ENCODE peak calls at places on chromosomes 4 and X, in seven cellular contexts. K, H, O, R, Q, F and G are unnamed samples.
A peak's percentile ranks its signal among the peaks of the same experiment; 100 is the strongest.

GRCh38 chrX:3811331-3812311 is 98.2 kb upstream of the PRKX start:
- DNase-seq in K (no peak), Q (no peak), F (peak; percentile 25), H (peak; percentile 60), O (peak; percentile 67), R (peak; percentile 42), G (peak; percentile 62)

GRCh38 chr4:119615068-119615744 is 13.4 kb downstream of the PDE5A start:
- DNase-seq in F (no peak), Q (no peak), H (no peak), K (no peak), O (no peak), R (no peak), G (no peak)

GRCh38 chrX:29419774-29420553 is 795.4 kb upstream of the MAGEB2 start:
- DNase-seq in H (peak; percentile 88), F (no peak), R (no peak), K (no peak), O (peak; percentile 44), Q (no peak), G (no peak)

GRCh38 chr4:118037955-118038354 is 3.7 kb downstream of the NDST3 start:
- DNase-seq in K (no peak), R (no peak), H (no peak), Q (no peak), O (no peak), F (no peak), G (no peak)

GRCh38 chr4:25843340-25844097 is 19.3 kb downstream of the SEL1L3 start:
- DNase-seq in O (no peak), Q (peak; percentile 81), K (no peak), F (no peak), H (no peak), R (peak; percentile 51), G (no peak)

GRCh38 chrX:100911731-100912130 is 17.0 kb downstream of the XKRX start:
- DNase-seq in O (no peak), K (no peak), R (no peak), H (no peak), F (no peak), Q (no peak), G (no peak)

GRCh38 chr4:124748965-124749364 is 36.4 kb upstream of the ANKRD50 start:
- DNase-seq in F (no peak), H (no peak), K (no peak), R (no peak), Q (no peak), O (peak; percentile 20), G (no peak)

GRCh38 chrX:74656079-74656745 is 41.8 kb upstream of the RLIM start:
- DNase-seq in O (no peak), R (no peak), F (no peak), K (no peak), Q (no peak), H (no peak), G (no peak)

GRCh38 chr4:151524610-151525009 is 115.6 kb downstream of the FHIP1A start:
- DNase-seq in F (no peak), R (no peak), H (no peak), Q (no peak), O (no peak), K (no peak), G (peak; percentile 33)

GRCh38 chr4:8283161-8283560 is 13.6 kb downstream of the HTRA3 start:
- DNase-seq in H (no peak), O (no peak), R (no peak), K (no peak), Q (no peak), F (peak; percentile 83), G (no peak)

GRCh38 chrX:116318672-116319071 is 117.7 kb upstream of the SLC6A14 start:
- DNase-seq in R (no peak), F (no peak), Q (no peak), H (no peak), O (no peak), K (no peak), G (no peak)

GRCh38 chrX:57918750-57919436 is 8.6 kb upstream of the ZXDA start:
- DNase-seq in R (peak; percentile 51), H (peak; percentile 53), Q (no peak), O (peak; percentile 35), F (no peak), K (no peak), G (peak; percentile 70)

GRCh38 chrX:79270401-79270800 is 96.7 kb downstream of the ITM2A start:
- DNase-seq in O (no peak), F (peak; percentile 65), Q (no peak), H (peak; percentile 74), R (no peak), K (peak; percentile 23), G (peak; percentile 92)

GRCh38 chr4:42487230-42487629 is 89.9 kb downstream of the SHISA3 start:
- DNase-seq in K (no peak), O (no peak), R (no peak), H (peak; percentile 27), Q (no peak), F (no peak), G (no peak)

GRCh38 chr4:8269535-8270417 is at the start of gene HTRA3:
- DNase-seq in Q (no peak), F (no peak), R (no peak), H (peak; percentile 86), K (no peak), O (peak; percentile 48), G (no peak)

GRCh38 chrX:134000260-134001245 is 15.2 kb upstream of the GPC3 start:
- DNase-seq in Q (no peak), F (no peak), H (no peak), O (no peak), R (no peak), K (no peak), G (no peak)

GRCh38 chrX:153829799-153830631 is at the start of gene PDZD4:
- DNase-seq in O (no peak), K (no peak), H (no peak), Q (no peak), R (no peak), F (no peak), G (no peak)

GRCh38 chrX:153829549-153829798 is 870 bp downstream of the PDZD4 start:
- DNase-seq in O (no peak), F (no peak), R (no peak), K (no peak), Q (no peak), H (no peak), G (no peak)

GRCh38 chrX:153828308-153828707 is 2.0 kb downstream of the PDZD4 start:
- DNase-seq in R (no peak), Q (no peak), F (no peak), H (peak; percentile 14), K (no peak), O (no peak), G (no peak)

GRCh38 chrX:153827903-153828302 is 2.4 kb downstream of the PDZD4 start:
- DNase-seq in H (no peak), O (no peak), R (no peak), F (no peak), Q (no peak), K (no peak), G (no peak)

GRCh38 chrX:153828723-153829548 is 1.4 kb downstream of the PDZD4 start:
- DNase-seq in H (peak; percentile 15), O (no peak), R (no peak), K (no peak), Q (no peak), F (no peak), G (no peak)
- TF ChIP-seq CTCF in H (no peak), O (no peak), R (no peak), K (no peak), Q (no peak), F (no peak), G (no peak)

GRCh38 chr4:179871726-179872125 is 2371.5 kb upstream of the TENM3 start:
- DNase-seq in Q (no peak), F (no peak), O (no peak), K (no peak), H (no peak), R (no peak), G (no peak)

GRCh38 chr4:179872751-179873150 is 2370.5 kb upstream of the TENM3 start:
- DNase-seq in H (no peak), Q (no peak), R (no peak), F (no peak), O (no peak), K (no peak), G (no peak)

DNA sequence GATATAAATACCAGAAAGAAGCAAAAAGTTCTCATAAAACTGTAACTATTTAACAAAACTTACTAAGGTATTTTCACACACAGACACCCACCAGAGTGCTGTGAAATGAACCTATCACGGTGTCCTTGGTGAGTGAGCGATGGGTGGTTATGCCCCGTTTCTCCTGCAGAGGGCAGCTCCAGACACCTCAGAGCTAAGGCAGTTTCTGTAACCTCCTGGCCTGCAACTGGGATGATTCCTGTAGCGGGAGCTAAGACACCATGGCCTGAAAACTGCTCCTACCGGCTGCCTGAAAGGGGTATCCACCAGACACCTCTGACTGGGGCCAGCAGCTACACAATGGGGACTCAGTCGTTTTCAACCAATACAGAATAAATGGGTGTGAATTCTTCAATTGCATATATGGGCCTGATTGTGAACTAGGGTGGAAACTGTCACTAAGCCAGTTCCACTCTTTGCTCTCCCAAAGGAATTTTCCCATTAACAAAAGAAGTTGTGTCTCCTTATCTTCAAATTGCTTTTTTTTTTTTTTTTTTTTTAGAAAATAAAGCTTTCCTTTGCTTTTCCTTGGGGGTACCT is 2375.8 kb upstream of the TENM3 start:
- DNase-seq in R (peak; percentile 39), O (peak; percentile 70), K (no peak), Q (no peak), H (no peak), F (peak; percentile 71), G (peak; percentile 84)
- TF ChIP-seq CTCF in R (peak; percentile 62), O (no peak), K (no peak), Q (peak; percentile 60), H (no peak), F (peak; percentile 71), G (peak; percentile 94)

GRCh38 chr4:78058591-78059523 is 1.7 kb downstream of the FRAS1 start:
- DNase-seq in R (peak; percentile 57), F (no peak), K (no peak), Q (peak; percentile 74), O (peak; percentile 17), H (peak; percentile 60), G (peak; percentile 35)

GRCh38 chr4:78059938-78060337 is 2.8 kb downstream of the FRAS1 start:
- DNase-seq in K (no peak), O (no peak), Q (no peak), H (no peak), R (no peak), F (no peak), G (no peak)

GRCh38 chr4:78057135-78057599 is at the start of gene FRAS1:
- DNase-seq in H (peak; percentile 53), O (peak; percentile 30), K (no peak), Q (peak; percentile 68), F (no peak), R (peak; percentile 52), G (peak; percentile 17)

GRCh38 chr4:78057600-78058560 is 757 bp downstream of the FRAS1 start:
- DNase-seq in R (peak; percentile 68), Q (peak; percentile 79), F (peak; percentile 14), K (peak; percentile 41), O (peak; percentile 19), H (peak; percentile 55), G (peak; percentile 17)

DNA sequence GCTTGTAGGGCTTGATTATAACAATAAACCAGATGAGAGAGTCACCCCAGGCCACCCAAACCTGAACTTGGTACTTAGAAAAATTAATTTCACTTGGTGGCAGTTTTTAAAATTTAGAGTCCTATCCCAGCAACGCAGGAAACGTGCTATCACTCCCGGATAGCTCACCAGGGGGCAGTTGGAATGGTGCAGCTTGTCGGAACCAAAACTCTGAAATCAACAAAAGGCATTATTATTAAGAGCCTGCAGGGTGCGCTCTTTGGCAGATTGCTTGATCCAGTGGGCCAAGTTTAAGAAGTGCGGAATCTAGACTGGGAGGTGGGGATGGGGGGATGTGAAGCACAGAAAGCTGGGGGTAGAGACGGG is 2.4 kb downstream of the FRAS1 start:
- DNase-seq in K (peak; percentile 32), F (peak; percentile 40), R (peak; percentile 69), Q (no peak), H (peak; percentile 92), O (peak; percentile 79), G (peak; percentile 63)
- TF ChIP-seq CTCF in K (peak; percentile 40), F (peak; percentile 15), R (peak; percentile 79), Q (peak; percentile 58), H (peak; percentile 86), O (peak; percentile 55), G (peak; percentile 58)

GRCh38 chrX:53047228-53047627 is 1.4 kb upstream of the GPR173 start:
- DNase-seq in O (peak; percentile 13), H (no peak), K (no peak), Q (no peak), R (no peak), F (no peak), G (peak; percentile 42)
- TF ChIP-seq CTCF in O (peak; percentile 25), H (peak; percentile 31), K (no peak), Q (no peak), R (no peak), F (no peak), G (peak; percentile 43)